ENCODE peak calls at places on chromosomes 11 and 22, in seven cellular contexts. One of them, this sample, is unnamed.

GRCh38 chr11:122665882-122666281 is 10.4 kb downstream of the UBASH3B start:
- DNase-seq in trophoblast cell: peak; percentile 82
- DNase-seq in mesendoderm: no peak
- DNase-seq in mesenchymal stem cell: peak; percentile 81
- DNase-seq in IMR-90: peak; percentile 33
- DNase-seq in H1: no peak
- DNase-seq in neuronal stem cell: no peak
- DNase-seq in this sample: no peak

GRCh38 chr11:131770801-131771200 is 400.4 kb downstream of the NTM start:
- DNase-seq in mesendoderm: no peak
- DNase-seq in H1: no peak
- DNase-seq in neuronal stem cell: no peak
- DNase-seq in trophoblast cell: no peak
- DNase-seq in IMR-90: peak; percentile 71
- DNase-seq in mesenchymal stem cell: peak; percentile 14
- DNase-seq in this sample: no peak

GRCh38 chr11:71294846-71295600 is 42.6 kb upstream of the SHANK2 start:
- DNase-seq in mesenchymal stem cell: no peak
- DNase-seq in IMR-90: no peak
- DNase-seq in H1: no peak
- DNase-seq in neuronal stem cell: no peak
- DNase-seq in trophoblast cell: no peak
- DNase-seq in mesendoderm: no peak
- DNase-seq in this sample: no peak

GRCh38 chr11:9717719-9718118 is 53.8 kb downstream of the SWAP70 start:
- DNase-seq in neuronal stem cell: no peak
- DNase-seq in trophoblast cell: peak; percentile 49
- DNase-seq in mesenchymal stem cell: no peak
- DNase-seq in IMR-90: no peak
- DNase-seq in H1: no peak
- DNase-seq in mesendoderm: peak; percentile 49
- DNase-seq in this sample: no peak

GRCh38 chr11:123196060-123196714 is 1.1 kb upstream of the CLMP start:
- DNase-seq in mesendoderm: peak; percentile 82
- DNase-seq in mesenchymal stem cell: no peak
- DNase-seq in H1: no peak
- DNase-seq in IMR-90: no peak
- DNase-seq in neuronal stem cell: no peak
- DNase-seq in trophoblast cell: peak; percentile 75
- DNase-seq in this sample: peak; percentile 78

GRCh38 chr11:132084433-132084832 is 714.0 kb downstream of the NTM start:
- DNase-seq in trophoblast cell: no peak
- DNase-seq in mesenchymal stem cell: no peak
- DNase-seq in H1: no peak
- DNase-seq in neuronal stem cell: no peak
- DNase-seq in IMR-90: no peak
- DNase-seq in mesendoderm: no peak
- DNase-seq in this sample: no peak

GRCh38 chr11:2892215-2893020 is 6.8 kb upstream of the CDKN1C start:
- DNase-seq in trophoblast cell: peak; percentile 69
- DNase-seq in IMR-90: peak; percentile 50
- DNase-seq in mesenchymal stem cell: peak; percentile 53
- DNase-seq in H1: peak; percentile 59
- DNase-seq in neuronal stem cell: peak; percentile 73
- DNase-seq in mesendoderm: peak; percentile 91
- DNase-seq in this sample: peak; percentile 88

GRCh38 chr11:67278939-67279588 is 10.0 kb upstream of the ANKRD13D start:
- DNase-seq in mesenchymal stem cell: no peak
- DNase-seq in IMR-90: no peak
- DNase-seq in mesendoderm: no peak
- DNase-seq in H1: no peak
- DNase-seq in trophoblast cell: no peak
- DNase-seq in neuronal stem cell: no peak
- DNase-seq in this sample: no peak

GRCh38 chr11:70005107-70005818 is 72.9 kb upstream of the ANO1 start:
- DNase-seq in H1: no peak
- DNase-seq in IMR-90: peak; percentile 96
- DNase-seq in neuronal stem cell: no peak
- DNase-seq in mesendoderm: no peak
- DNase-seq in mesenchymal stem cell: peak; percentile 86
- DNase-seq in trophoblast cell: no peak
- DNase-seq in this sample: no peak

GRCh38 chr22:45997077-45997774 is 20.3 kb upstream of the WNT7B start:
- DNase-seq in trophoblast cell: peak; percentile 33
- DNase-seq in mesendoderm: peak; percentile 48
- DNase-seq in neuronal stem cell: no peak
- DNase-seq in mesenchymal stem cell: peak; percentile 97
- DNase-seq in IMR-90: peak; percentile 95
- DNase-seq in H1: no peak
- DNase-seq in this sample: peak; percentile 63

GRCh38 chr11:119180729-119181676 is 4.3 kb upstream of the NHERF4 start:
- DNase-seq in IMR-90: no peak
- DNase-seq in mesenchymal stem cell: no peak
- DNase-seq in mesendoderm: no peak
- DNase-seq in neuronal stem cell: no peak
- DNase-seq in trophoblast cell: no peak
- DNase-seq in H1: no peak
- DNase-seq in this sample: no peak

GRCh38 chr11:117315285-117316196 is 515 bp downstream of the BACE1 start:
- DNase-seq in IMR-90: no peak
- DNase-seq in neuronal stem cell: no peak
- DNase-seq in mesenchymal stem cell: peak; percentile 32
- DNase-seq in H1: no peak
- DNase-seq in trophoblast cell: peak; percentile 37
- DNase-seq in mesendoderm: no peak
- DNase-seq in this sample: no peak

GRCh38 chr22:17085277-17086091 is 684 bp downstream of the IL17RA start:
- DNase-seq in H1: no peak
- DNase-seq in trophoblast cell: peak; percentile 34
- DNase-seq in mesendoderm: no peak
- DNase-seq in neuronal stem cell: no peak
- DNase-seq in mesenchymal stem cell: peak; percentile 40
- DNase-seq in IMR-90: no peak
- DNase-seq in this sample: no peak

GRCh38 chr11:40722179-40722795 is 737.2 kb downstream of the LRRC4C start:
- DNase-seq in trophoblast cell: peak; percentile 35
- DNase-seq in neuronal stem cell: peak; percentile 38
- DNase-seq in mesenchymal stem cell: peak; percentile 21
- DNase-seq in mesendoderm: peak; percentile 71
- DNase-seq in IMR-90: peak; percentile 0
- DNase-seq in H1: no peak
- DNase-seq in this sample: peak; percentile 71

GRCh38 chr22:46794491-46794890 is 32.0 kb downstream of the TBC1D22A start:
- DNase-seq in neuronal stem cell: no peak
- DNase-seq in mesenchymal stem cell: no peak
- DNase-seq in IMR-90: no peak
- DNase-seq in mesendoderm: no peak
- DNase-seq in H1: no peak
- DNase-seq in trophoblast cell: no peak
- DNase-seq in this sample: no peak

GRCh38 chr11:119371778-119372182 is 9.7 kb downstream of the USP2 start:
- DNase-seq in trophoblast cell: no peak
- DNase-seq in neuronal stem cell: no peak
- DNase-seq in H1: no peak
- DNase-seq in IMR-90: no peak
- DNase-seq in mesendoderm: no peak
- DNase-seq in mesenchymal stem cell: no peak
- DNase-seq in this sample: peak; percentile 23

GRCh38 chr11:113859665-113860064 is 15.7 kb downstream of the USP28 start:
- DNase-seq in mesendoderm: peak; percentile 81
- DNase-seq in IMR-90: no peak
- DNase-seq in mesenchymal stem cell: no peak
- DNase-seq in trophoblast cell: no peak
- DNase-seq in neuronal stem cell: no peak
- DNase-seq in H1: no peak
- DNase-seq in this sample: no peak

GRCh38 chr22:48492371-48493320 is 1335.0 kb downstream of the BRD1 start:
- DNase-seq in mesendoderm: peak; percentile 94
- DNase-seq in mesenchymal stem cell: peak; percentile 65
- DNase-seq in H1: no peak
- DNase-seq in neuronal stem cell: peak; percentile 67
- DNase-seq in trophoblast cell: peak; percentile 53
- DNase-seq in IMR-90: peak; percentile 57
- DNase-seq in this sample: peak; percentile 78

GRCh38 chr22:18975434-18976196 is 39.5 kb upstream of the PRODH start:
- DNase-seq in trophoblast cell: no peak
- DNase-seq in mesenchymal stem cell: no peak
- DNase-seq in mesendoderm: no peak
- DNase-seq in neuronal stem cell: no peak
- DNase-seq in IMR-90: no peak
- DNase-seq in H1: no peak
- DNase-seq in this sample: no peak

GRCh38 chr11:2534957-2535672 is 90.3 kb downstream of the KCNQ1 start:
- DNase-seq in H1: no peak
- DNase-seq in mesenchymal stem cell: no peak
- DNase-seq in IMR-90: no peak
- DNase-seq in mesendoderm: no peak
- DNase-seq in trophoblast cell: peak; percentile 75
- DNase-seq in neuronal stem cell: no peak
- DNase-seq in this sample: no peak

GRCh38 chr11:93481279-93481678 is 61.9 kb downstream of the SMCO4 start:
- DNase-seq in IMR-90: no peak
- DNase-seq in trophoblast cell: no peak
- DNase-seq in H1: no peak
- DNase-seq in neuronal stem cell: no peak
- DNase-seq in mesendoderm: no peak
- DNase-seq in mesenchymal stem cell: no peak
- DNase-seq in this sample: no peak

DNA sequence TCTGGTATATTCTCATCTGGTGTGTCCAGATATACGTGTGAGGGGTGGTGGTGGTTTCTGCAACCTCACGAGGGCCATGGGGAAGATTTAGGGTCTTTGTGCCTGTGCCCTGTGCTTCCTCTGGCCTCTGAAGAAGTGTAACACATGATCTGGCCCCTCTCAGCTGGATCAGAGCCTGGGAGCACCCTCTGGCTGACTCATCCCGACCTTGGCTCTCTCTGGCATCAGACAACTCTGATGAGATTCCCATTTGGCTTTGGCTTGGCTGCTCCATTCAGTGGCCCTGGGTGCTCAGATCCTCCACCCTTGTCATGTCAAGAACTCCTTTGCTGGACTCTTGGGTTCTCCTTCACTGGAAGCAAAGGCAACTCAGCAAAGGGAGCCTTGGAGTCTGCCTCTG is 45.2 kb downstream of the RASSF10 start:
- DNase-seq in trophoblast cell: no peak
- DNase-seq in H1: no peak
- DNase-seq in mesendoderm: no peak
- DNase-seq in IMR-90: no peak
- DNase-seq in neuronal stem cell: no peak
- DNase-seq in mesenchymal stem cell: no peak
- DNase-seq in this sample: no peak
- H2BK5ac ChIP-seq in trophoblast cell: no peak overlapping the region
- H2BK5ac ChIP-seq in H1: no peak overlapping the region
- H2BK5ac ChIP-seq in mesendoderm: no peak overlapping the region
- H2BK5ac ChIP-seq in IMR-90: no peak overlapping the region
- H2BK5ac ChIP-seq in neuronal stem cell: no peak overlapping the region
- H2BK5ac ChIP-seq in mesenchymal stem cell: no peak overlapping the region
- H2BK5ac ChIP-seq in this sample: no peak overlapping the region

DNA sequence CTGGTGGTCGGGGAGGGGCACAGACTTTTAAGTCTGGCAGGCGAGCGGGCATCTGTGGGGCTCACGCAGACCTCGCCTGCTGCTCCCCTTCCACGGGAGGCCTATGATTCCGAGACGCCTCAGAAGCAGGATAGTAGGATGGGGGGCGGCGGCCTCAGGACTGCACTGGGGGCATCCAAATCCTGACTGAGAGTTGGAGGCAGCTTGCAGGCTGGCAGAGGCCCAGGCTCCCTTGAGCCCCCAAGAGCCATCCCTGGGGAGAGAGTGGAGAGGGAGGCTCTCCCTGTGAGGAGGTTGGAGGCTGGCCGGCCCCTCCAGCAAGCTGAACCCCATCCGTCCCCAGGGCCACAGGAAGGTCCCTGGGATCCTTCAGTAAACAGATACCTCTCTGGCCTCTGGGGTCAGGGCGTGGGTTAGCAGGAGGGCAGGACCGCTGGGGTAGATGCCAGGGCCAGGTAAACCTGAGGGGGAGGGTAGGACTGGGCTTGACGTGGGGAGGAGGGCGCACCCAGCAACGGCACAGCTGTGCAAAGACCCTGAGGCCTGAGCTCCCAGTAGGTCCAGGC is 33.3 kb downstream of the SBF1 start:
- DNase-seq in mesenchymal stem cell: no peak
- DNase-seq in IMR-90: no peak
- DNase-seq in neuronal stem cell: no peak
- DNase-seq in mesendoderm: no peak
- DNase-seq in trophoblast cell: no peak
- DNase-seq in H1: no peak
- DNase-seq in this sample: no peak
- H3K4me1 ChIP-seq in mesenchymal stem cell: peaks cover 21% of the 10 kb centered on the region
- H3K4me1 ChIP-seq in IMR-90: no peaks in the 10 kb centered on the region
- H3K4me1 ChIP-seq in neuronal stem cell: no peaks in the 10 kb centered on the region
- H3K4me1 ChIP-seq in mesendoderm: no peaks in the 10 kb centered on the region
- H3K4me1 ChIP-seq in trophoblast cell: no peaks in the 10 kb centered on the region
- H3K4me1 ChIP-seq in H1: no peaks in the 10 kb centered on the region
- H3K4me1 ChIP-seq in this sample: no peaks in the 10 kb centered on the region

GRCh38 chr22:31659246-31659645 is 2.8 kb downstream of the PISD start:
- DNase-seq in neuronal stem cell: no peak
- DNase-seq in H1: no peak
- DNase-seq in mesenchymal stem cell: no peak
- DNase-seq in mesendoderm: no peak
- DNase-seq in trophoblast cell: peak; percentile 58
- DNase-seq in IMR-90: no peak
- DNase-seq in this sample: no peak
- H3K23ac ChIP-seq in neuronal stem cell: no peak overlapping the region
- H3K23ac ChIP-seq in H1: no peak overlapping the region
- H3K23ac ChIP-seq in mesenchymal stem cell: no peak overlapping the region
- H3K23ac ChIP-seq in mesendoderm: no peak overlapping the region
- H3K23ac ChIP-seq in trophoblast cell: no peak overlapping the region
- H3K23ac ChIP-seq in IMR-90: no peak overlapping the region
- H3K23ac ChIP-seq in this sample: no peak overlapping the region

GRCh38 chr11:34181254-34181653 is 75.8 kb downstream of the NAT10 start:
- DNase-seq in mesendoderm: no peak
- DNase-seq in mesenchymal stem cell: no peak
- DNase-seq in neuronal stem cell: no peak
- DNase-seq in IMR-90: no peak
- DNase-seq in H1: no peak
- DNase-seq in trophoblast cell: no peak
- DNase-seq in this sample: no peak
- H2BK5ac ChIP-seq in mesendoderm: no peak overlapping the region
- H2BK5ac ChIP-seq in mesenchymal stem cell: no peak overlapping the region
- H2BK5ac ChIP-seq in neuronal stem cell: no peak overlapping the region
- H2BK5ac ChIP-seq in IMR-90: no peak overlapping the region
- H2BK5ac ChIP-seq in H1: no peak overlapping the region
- H2BK5ac ChIP-seq in trophoblast cell: no peak overlapping the region
- H2BK5ac ChIP-seq in this sample: no peak overlapping the region

GRCh38 chr22:22112533-22113294 is 130.1 kb upstream of the TOP3B start:
- DNase-seq in IMR-90: no peak
- DNase-seq in mesenchymal stem cell: no peak
- DNase-seq in neuronal stem cell: no peak
- DNase-seq in H1: no peak
- DNase-seq in trophoblast cell: no peak
- DNase-seq in mesendoderm: no peak
- DNase-seq in this sample: no peak
- H3K4me1 ChIP-seq in IMR-90: peaks cover 16% of the 10 kb centered on the region
- H3K4me1 ChIP-seq in mesenchymal stem cell: peaks cover 8% of the 10 kb centered on the region
- H3K4me1 ChIP-seq in neuronal stem cell: no peaks in the 10 kb centered on the region
- H3K4me1 ChIP-seq in H1: peaks cover 2% of the 10 kb centered on the region
- H3K4me1 ChIP-seq in trophoblast cell: no peaks in the 10 kb centered on the region
- H3K4me1 ChIP-seq in mesendoderm: no peaks in the 10 kb centered on the region
- H3K4me1 ChIP-seq in this sample: no peaks in the 10 kb centered on the region